ENCODE peak calls at places on chromosomes 5 and 9, in five cellular contexts. X, E, G, K and O are unnamed samples.

GRCh38 chr5:91109634-91110033 is 273.5 kb downstream of the ARRDC3 start:
- DNase-seq in X (no peak), E (no peak), G (no peak), K (no peak), O (no peak)

GRCh38 chr9:124661184-124661755 is 109.8 kb downstream of the NR6A1 start:
- DNase-seq in X (no peak), E (no peak), G (no peak), K (no peak), O (no peak)

GRCh38 chr5:102289251-102289899 is 6.7 kb downstream of the SLCO4C1 start:
- DNase-seq in X (no peak), E (no peak), G (no peak), K (peak), O (peak)

GRCh38 chr5:138610468-138611294 is 35.5 kb upstream of the HSPA9 start:
- DNase-seq in X (no peak), E (no peak), G (no peak), K (no peak), O (no peak)

GRCh38 chr9:130696139-130696650 is 2.6 kb downstream of the EXOSC2 start:
- DNase-seq in X (no peak), E (no peak), G (no peak), K (no peak), O (no peak)

GRCh38 chr9:36798350-36799065 is 225.8 kb downstream of the MELK start:
- DNase-seq in X (peak), E (no peak), G (no peak), K (peak), O (peak)

GRCh38 chr5:14153071-14153864 is 10.1 kb downstream of the TRIO start:
- DNase-seq in X (no peak), E (no peak), G (no peak), K (no peak), O (no peak)

GRCh38 chr5:52799358-52799982 is 11.8 kb downstream of the ITGA1 start:
- DNase-seq in X (peak), E (no peak), G (peak), K (peak), O (peak)

GRCh38 chr5:172891716-172892421 is 57.8 kb downstream of the ERGIC1 start:
- DNase-seq in X (no peak), E (no peak), G (no peak), K (no peak), O (no peak)

GRCh38 chr5:119409235-119409815 is 43.0 kb upstream of the HSD17B4 start:
- DNase-seq in X (no peak), E (no peak), G (no peak), K (no peak), O (no peak)

GRCh38 chr5:52844885-52845284 is 57.2 kb downstream of the ITGA1 start:
- DNase-seq in X (no peak), E (no peak), G (no peak), K (no peak), O (no peak)

GRCh38 chr5:78295035-78295961 is 800 bp upstream of the AP3B1 start:
- DNase-seq in X (peak), E (peak), G (no peak), K (peak), O (peak)

GRCh38 chr9:113621309-113621791 is 157.8 kb downstream of the RGS3 start:
- DNase-seq in X (no peak), E (no peak), G (no peak), K (no peak), O (no peak)

GRCh38 chr5:51389582-51390463 is 6.6 kb downstream of the ISL1 start:
- DNase-seq in X (no peak), E (no peak), G (no peak), K (no peak), O (no peak)

GRCh38 chr9:93110400-93110855 is 14.4 kb downstream of the CARD19 start:
- DNase-seq in X (no peak), E (no peak), G (no peak), K (no peak), O (no peak)

GRCh38 chr5:12934722-12935121 is 1009.8 kb downstream of the DNAH5 start:
- DNase-seq in X (no peak), E (no peak), G (no peak), K (no peak), O (peak)

GRCh38 chr9:20419552-20419951 is 202.7 kb downstream of the MLLT3 start:
- DNase-seq in X (no peak), E (no peak), G (no peak), K (no peak), O (no peak)

GRCh38 chr9:36728651-36729520 is 156.2 kb downstream of the MELK start:
- DNase-seq in X (peak), E (peak), G (peak), K (peak), O (peak)

GRCh38 chr9:103804077-103804735 is 289.9 kb upstream of the SMC2 start:
- DNase-seq in X (no peak), E (no peak), G (no peak), K (no peak), O (no peak)

GRCh38 chr5:133511653-133512235 is 100.6 kb downstream of the FSTL4 start:
- DNase-seq in X (no peak), E (no peak), G (no peak), K (no peak), O (no peak)

GRCh38 chr9:88682431-88682831 is 147.5 kb downstream of the NXNL2 start:
- DNase-seq in X (no peak), E (no peak), G (no peak), K (no peak), O (no peak)

GRCh38 chr9:120909904-120910303 is 16.7 kb downstream of the TRAF1 start:
- DNase-seq in X (no peak), E (no peak), G (no peak), K (no peak), O (no peak)

GRCh38 chr9:87498046-87498815 is 564 bp downstream of the DAPK1 start:
- DNase-seq in X (peak), E (no peak), G (no peak), K (peak), O (no peak)

GRCh38 chr5:67047616-67048015 is 149.0 kb downstream of the CD180 start:
- DNase-seq in X (no peak), E (no peak), G (no peak), K (no peak), O (no peak)

GRCh38 chr5:91417219-91417618 is 34.1 kb upstream of the ARRDC3 start:
- DNase-seq in X (no peak), E (no peak), G (no peak), K (no peak), O (no peak)

GRCh38 chr5:127805448-127805847 is 102.3 kb downstream of the CCDC192 start:
- DNase-seq in X (no peak), E (no peak), G (no peak), K (no peak), O (no peak)

GRCh38 chr5:42228279-42228678 is 195.0 kb upstream of the GHR start:
- DNase-seq in X (no peak), E (no peak), G (no peak), K (no peak), O (peak)

GRCh38 chr5:14365831-14366435 is 215.7 kb upstream of the OTULINL start:
- DNase-seq in X (no peak), E (no peak), G (no peak), K (no peak), O (no peak)

GRCh38 chr5:32174011-32174866 is at the start of gene GOLPH3:
- DNase-seq in X (peak), E (peak), G (peak), K (peak), O (peak)

GRCh38 chr5:169631360-169631759 is 5.7 kb upstream of the DOCK2 start:
- DNase-seq in X (no peak), E (no peak), G (no peak), K (no peak), O (no peak)

GRCh38 chr9:121367651-121368510 is 2.2 kb downstream of the STOM start:
- DNase-seq in X (no peak), E (no peak), G (no peak), K (peak), O (peak)

GRCh38 chr9:68898781-68899439 is 115.0 kb downstream of the PRKACG start:
- DNase-seq in X (no peak), E (no peak), G (no peak), K (no peak), O (no peak)

GRCh38 chr5:115656404-115656803 is 30.6 kb upstream of the TMED7 start:
- DNase-seq in X (no peak), E (no peak), G (no peak), K (no peak), O (no peak)

GRCh38 chr5:115661156-115661555 is 35.3 kb upstream of the TMED7 start:
- DNase-seq in X (no peak), E (no peak), G (no peak), K (no peak), O (no peak)

GRCh38 chr5:115655994-115656393 is 30.2 kb upstream of the TMED7 start:
- DNase-seq in X (no peak), E (no peak), G (no peak), K (no peak), O (no peak)

GRCh38 chr5:115657125-115657882 is 31.5 kb upstream of the TMED7 start:
- DNase-seq in X (no peak), E (no peak), G (no peak), K (no peak), O (no peak)

DNA sequence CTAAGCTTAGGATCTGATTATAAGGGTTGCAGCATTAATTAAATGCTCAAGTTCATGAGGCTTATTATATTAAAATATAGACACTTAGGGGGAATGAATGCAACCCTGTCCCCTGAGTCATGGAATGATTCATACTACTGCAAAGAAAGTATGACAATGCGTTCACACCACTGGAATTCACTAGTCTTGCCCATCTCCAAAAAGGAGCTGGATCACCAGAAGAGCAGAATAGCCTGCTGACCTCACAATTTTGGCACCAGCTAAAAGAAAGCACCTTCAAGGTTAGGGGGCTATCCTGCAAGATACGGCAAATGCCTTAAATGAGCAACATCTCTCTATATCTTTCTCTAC is 32.0 kb upstream of the TMED7 start:
- DNase-seq in X (no peak), E (peak), G (no peak), K (no peak), O (no peak)
- TF ChIP-seq JUND in X (no peak), E (peak), G (no peak), K (no peak), O (no peak)

GRCh38 chr9:137682431-137682991 is 63.7 kb downstream of the EHMT1 start:
- DNase-seq in X (no peak), E (no peak), G (no peak), K (no peak), O (no peak)

GRCh38 chr9:137683307-137683864 is 64.6 kb downstream of the EHMT1 start:
- DNase-seq in X (no peak), E (no peak), G (no peak), K (no peak), O (no peak)

GRCh38 chr9:137688261-137688660 is 69.5 kb downstream of the EHMT1 start:
- DNase-seq in X (no peak), E (no peak), G (no peak), K (no peak), O (no peak)

GRCh38 chr9:137685886-137686420 is 67.1 kb downstream of the EHMT1 start:
- DNase-seq in X (no peak), E (no peak), G (no peak), K (no peak), O (no peak)

GRCh38 chr9:137685035-137685885 is 66.5 kb downstream of the EHMT1 start:
- DNase-seq in X (peak), E (no peak), G (no peak), K (no peak), O (no peak)
- TF ChIP-seq JUND in X (peak), E (no peak), G (no peak), K (no peak), O (no peak)

DNA sequence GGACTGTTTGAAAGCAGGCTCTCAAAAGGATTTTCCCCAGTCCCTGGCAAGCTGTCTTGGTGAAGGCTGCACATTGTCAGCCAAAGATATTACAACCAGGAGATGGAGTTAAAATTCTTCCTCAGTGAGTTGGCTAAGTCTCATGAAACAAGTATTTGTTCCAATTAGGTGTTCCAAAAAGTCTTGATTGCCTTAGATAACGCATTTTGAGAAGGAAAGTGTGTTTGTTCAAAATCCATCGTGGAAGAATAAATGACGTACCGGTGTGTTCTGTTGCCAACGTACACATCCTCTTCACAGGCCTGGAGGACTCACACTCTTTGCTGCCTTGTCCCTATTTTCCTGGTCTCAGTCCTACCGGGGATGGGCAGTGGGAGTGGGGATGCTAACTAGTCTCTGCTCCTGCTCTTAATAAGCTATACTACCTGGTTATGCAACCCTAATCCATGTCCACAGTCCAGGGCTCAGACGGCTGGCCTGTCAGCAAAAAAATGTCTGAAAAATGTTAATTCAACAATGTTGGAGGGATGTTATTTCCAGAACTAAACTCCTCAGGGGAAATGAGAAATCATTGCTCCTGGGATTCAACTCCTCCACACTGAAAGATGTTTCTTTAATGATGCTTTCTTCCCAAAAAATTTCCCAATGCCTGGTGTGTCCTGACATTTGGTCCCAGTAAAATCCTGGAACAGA is 175.3 kb upstream of the KLF9 start:
- DNase-seq in X (no peak), E (no peak), G (no peak), K (no peak), O (no peak)
- TF ChIP-seq JUND in X (no peak), E (no peak), G (no peak), K (no peak), O (no peak)

GRCh38 chr5:176837707-176838115 is 27.4 kb downstream of the UNC5A start:
- DNase-seq in X (peak), E (peak), G (peak), K (peak), O (peak)
- TF ChIP-seq JUND in X (peak), E (no peak), G (peak), K (peak), O (no peak)

GRCh38 chr5:131746423-131746822 is 50.4 kb downstream of the FNIP1 start:
- DNase-seq in X (no peak), E (no peak), G (no peak), K (no peak), O (no peak)

GRCh38 chr5:131745155-131745554 is 51.7 kb downstream of the FNIP1 start:
- DNase-seq in X (no peak), E (no peak), G (no peak), K (no peak), O (no peak)

GRCh38 chr5:131749138-131749537 is 47.7 kb downstream of the FNIP1 start:
- DNase-seq in X (no peak), E (no peak), G (no peak), K (no peak), O (no peak)

GRCh38 chr5:131745594-131746175 is 51.1 kb downstream of the FNIP1 start:
- DNase-seq in X (peak), E (no peak), G (no peak), K (no peak), O (no peak)

GRCh38 chr5:131747180-131748105 is 49.4 kb downstream of the FNIP1 start:
- DNase-seq in X (peak), E (no peak), G (no peak), K (no peak), O (no peak)
- TF ChIP-seq JUND in X (peak), E (no peak), G (no peak), K (no peak), O (no peak)

GRCh38 chr9:38036359-38037084 is 32.5 kb downstream of the SHB start:
- DNase-seq in X (peak), E (no peak), G (no peak), K (no peak), O (no peak)
- TF ChIP-seq JUND in X (peak), E (no peak), G (no peak), K (no peak), O (no peak)

DNA sequence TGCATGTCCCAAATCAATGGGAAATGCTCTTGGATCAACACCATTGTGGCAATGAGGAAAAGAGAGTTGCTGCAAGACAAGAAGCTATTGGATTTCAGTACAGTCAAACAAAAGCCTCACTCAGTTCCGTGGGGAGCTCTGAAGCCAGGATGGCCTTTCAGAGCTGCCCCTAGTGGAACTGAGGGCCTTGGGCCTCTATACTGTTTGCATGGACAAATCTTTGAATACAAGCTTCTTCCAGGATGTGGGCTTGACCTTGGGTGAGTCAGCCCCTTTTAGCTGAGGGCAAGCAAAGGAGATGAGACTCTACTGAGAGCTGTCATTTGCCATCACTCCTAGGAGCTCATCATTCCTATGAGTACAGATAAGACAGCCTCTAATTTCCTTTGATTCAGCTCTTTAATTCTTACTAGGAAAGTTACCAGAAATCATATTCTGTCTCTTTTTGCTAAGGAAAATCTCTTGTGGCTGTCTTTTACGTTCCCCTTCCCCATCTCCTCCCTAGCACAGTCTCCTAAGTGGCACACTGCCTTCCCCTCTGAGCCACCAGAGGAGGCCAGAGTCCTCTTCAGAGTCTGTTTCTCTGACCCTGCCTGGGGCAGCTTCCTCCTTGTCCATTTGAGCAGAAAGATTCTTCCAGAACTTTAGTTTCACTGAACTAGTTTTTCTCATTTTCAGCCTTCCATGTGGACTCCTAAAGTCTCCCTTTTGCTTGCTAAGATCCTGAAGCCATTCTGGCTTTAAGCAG is 168.8 kb upstream of the POC5 start:
- DNase-seq in X (no peak), E (no peak), G (no peak), K (no peak), O (no peak)
- TF ChIP-seq JUND in X (no peak), E (no peak), G (no peak), K (no peak), O (no peak)